ENCODE peak calls at places on chromosomes 4 and X, in eight cellular contexts. U is left cardiac atrium; K is CD4-positive, CD25-positive, alpha-beta regulatory T cell; F is psoas muscle; X is Panc1; I is upper lobe of right lung; R is CD8-positive, alpha-beta T cell; G is left lobe of liver. P is an unnamed sample.

GRCh38 chrX:69138512-69138911 is 26.7 kb downstream of the PJA1 start:
- ATAC-seq in X (no peak), F (no peak), R (no peak), I (no peak), U (no peak), G (no peak), K (no peak), P (no peak)

GRCh38 chrX:147763131-147763530 is 148.6 kb upstream of the FMR1 start:
- ATAC-seq in R (no peak), I (no peak), F (no peak), K (no peak), U (no peak), X (no peak), G (no peak), P (no peak)

GRCh38 chrX:132612990-132613564 is 124.2 kb upstream of the MBNL3 start:
- ATAC-seq in K (no peak), F (no peak), U (no peak), R (peak; percentile 63), G (peak; percentile 88), X (peak; percentile 62), I (peak; percentile 80), P (peak; percentile 46)

GRCh38 chrX:52990848-52991247 is 32.5 kb upstream of the FAM156A start:
- ATAC-seq in U (no peak), I (no peak), F (no peak), K (no peak), X (no peak), R (no peak), G (no peak), P (peak; percentile 56)

GRCh38 chr4:27000820-27001219 is 140.2 kb downstream of the STIM2 start:
- ATAC-seq in I (peak; percentile 64), G (peak; percentile 59), X (peak; percentile 66), R (peak; percentile 76), U (no peak), F (no peak), K (peak; percentile 75), P (no peak)

GRCh38 chr4:37001688-37002436 is 242.7 kb upstream of the NWD2 start:
- ATAC-seq in X (no peak), U (no peak), K (no peak), F (no peak), I (no peak), R (no peak), G (no peak), P (no peak)

GRCh38 chr4:178198691-178199090 is 756.5 kb upstream of the AGA start:
- ATAC-seq in I (no peak), F (no peak), R (no peak), G (no peak), U (no peak), K (no peak), X (no peak), P (no peak)

GRCh38 chr4:26827798-26828197 is 32.8 kb upstream of the STIM2 start:
- ATAC-seq in G (peak; percentile 67), U (peak; percentile 53), F (no peak), K (no peak), R (no peak), I (no peak), X (no peak), P (no peak)

GRCh38 chr4:174993916-174994315 is 75.8 kb downstream of the ADAM29 start:
- ATAC-seq in U (no peak), I (no peak), X (no peak), G (no peak), F (no peak), R (no peak), K (no peak), P (no peak)

GRCh38 chr4:7075962-7076693 is 8.3 kb upstream of the GRPEL1 start:
- ATAC-seq in G (no peak), X (no peak), I (peak; percentile 7), R (no peak), F (no peak), U (no peak), K (no peak), P (peak; percentile 29)

GRCh38 chr4:105978684-105979296 is 83.5 kb downstream of the NPNT start:
- ATAC-seq in R (no peak), I (no peak), U (peak; percentile 44), X (no peak), G (no peak), F (peak; percentile 76), K (no peak), P (no peak)

GRCh38 chr4:99078336-99078735 is 10.3 kb downstream of the ADH5 start:
- ATAC-seq in F (no peak), X (no peak), R (no peak), K (no peak), G (no peak), U (no peak), I (no peak), P (no peak)

GRCh38 chr4:76385974-76386373 is 35.0 kb downstream of the CCDC158 start:
- ATAC-seq in X (no peak), G (no peak), R (no peak), U (no peak), F (no peak), K (no peak), I (no peak), P (no peak)

GRCh38 chr4:5780831-5781480 is 70.0 kb downstream of the EVC start:
- ATAC-seq in K (no peak), U (no peak), X (no peak), G (no peak), F (no peak), I (no peak), R (no peak), P (no peak)

GRCh38 chrX:39309018-39309620 is 507.9 kb downstream of the MID1IP1 start:
- ATAC-seq in X (no peak), K (peak; percentile 28), F (no peak), I (peak; percentile 32), R (peak; percentile 79), U (no peak), G (no peak), P (peak; percentile 93)

GRCh38 chrX:22575161-22575845 is 302.6 kb downstream of the CBLL2 start:
- ATAC-seq in G (no peak), R (no peak), F (no peak), K (no peak), I (no peak), U (no peak), X (no peak), P (no peak)

GRCh38 chrX:103730746-103731508 is 20.2 kb downstream of the TMEM31 start:
- ATAC-seq in R (no peak), F (peak; percentile 13), G (no peak), X (no peak), K (no peak), I (no peak), U (peak; percentile 53), P (no peak)

GRCh38 chr4:13329963-13330362 is 154.2 kb downstream of the RAB28 start:
- ATAC-seq in R (no peak), X (no peak), F (no peak), I (no peak), K (no peak), U (no peak), G (no peak), P (no peak)

GRCh38 chr4:185567828-185568442 is 32.6 kb upstream of the PDLIM3 start:
- ATAC-seq in X (no peak), U (peak; percentile 77), R (no peak), K (no peak), F (peak; percentile 75), I (peak; percentile 46), G (peak; percentile 79), P (no peak)

GRCh38 chr4:95084584-95084983 is 326.8 kb downstream of the BMPR1B start:
- ATAC-seq in U (no peak), R (no peak), F (no peak), G (no peak), I (no peak), X (no peak), K (no peak), P (no peak)

GRCh38 chrX:72128183-72128834 is 3.4 kb downstream of the RTL5 start:
- ATAC-seq in X (no peak), K (no peak), U (no peak), R (no peak), I (no peak), G (peak; percentile 64), F (no peak), P (no peak)

GRCh38 chrX:126982158-126982557 is 162.6 kb downstream of the PRR32 start:
- ATAC-seq in F (no peak), K (no peak), R (no peak), G (no peak), U (no peak), X (no peak), I (no peak), P (no peak)

GRCh38 chrX:14501312-14501711 is 28.0 kb upstream of the GLRA2 start:
- ATAC-seq in U (no peak), K (no peak), F (no peak), G (no peak), I (no peak), R (no peak), X (no peak), P (no peak)

GRCh38 chr4:124745988-124746801 is 33.7 kb upstream of the ANKRD50 start:
- ATAC-seq in U (peak; percentile 59), X (no peak), I (no peak), K (no peak), G (peak; percentile 19), F (no peak), R (no peak), P (no peak)

GRCh38 chrX:21717802-21718201 is 40.1 kb downstream of the SMPX start:
- ATAC-seq in R (no peak), F (no peak), I (no peak), U (no peak), K (no peak), G (no peak), X (no peak), P (no peak)

GRCh38 chr4:8202526-8203375 is 3.7 kb downstream of the SH3TC1 start:
- ATAC-seq in X (no peak), F (no peak), G (peak; percentile 3), I (no peak), R (no peak), U (no peak), K (no peak), P (no peak)

GRCh38 chrX:121569609-121570008 is 522.2 kb downstream of the GLUD2 start:
- ATAC-seq in F (no peak), G (no peak), K (no peak), R (no peak), U (no peak), X (no peak), I (no peak), P (no peak)

P was measured in activated T-helper 17 cell treated with anti-CD3 and anti-CD28 coated beads, Interleukin-2, amount 50 U/mL, for 72 hours.